ENCODE peak calls at places on chromosomes 1 and 21, in nine cellular contexts. J is fibroblast of mammary gland, I is brain microvascular endothelial cell, V is GM20000, B is pancreas, T is suprapubic skin, O is AG09319, K is adrenal gland, P is dorsolateral prefrontal cortex. G is an unnamed sample.

GRCh38 chr1:95583811-95584210 is 349.8 kb downstream of the RWDD3 start:
- DNase-seq in J (no peak), I (no peak), V (no peak), B (no peak), T (no peak), O (no peak), K (no peak), P (no peak), G (no peak)

GRCh38 chr1:207910678-207911354 is at the start of gene CD34:
- DNase-seq in J (no peak), I (no peak), V (no peak), B (no peak), T (no peak), O (no peak), K (no peak), P (no peak), G (peak; percentile 69)

GRCh38 chr1:91759076-91759475 is 126.9 kb downstream of the TGFBR3 start:
- DNase-seq in J (no peak), I (no peak), V (no peak), B (no peak), T (no peak), O (no peak), K (no peak), P (no peak), G (no peak)

GRCh38 chr21:42503711-42504110 is 7.7 kb upstream of the RSPH1 start:
- DNase-seq in J (no peak), I (no peak), V (peak; percentile 35), B (no peak), T (no peak), O (no peak), K (no peak), P (no peak), G (no peak)

GRCh38 chr1:168348146-168348709 is 67.6 kb downstream of the TBX19 start:
- DNase-seq in J (peak; percentile 24), I (no peak), V (no peak), B (no peak), T (no peak), O (no peak), K (no peak), P (no peak), G (no peak)

GRCh38 chr1:108592030-108592759 is 32.3 kb downstream of the EEIG2 start:
- DNase-seq in J (peak; percentile 33), I (no peak), V (no peak), B (no peak), T (no peak), O (no peak), K (no peak), P (no peak), G (no peak)

GRCh38 chr1:52602328-52603300 is at the start of gene GPX7:
- DNase-seq in J (peak; percentile 56), I (peak; percentile 11), V (peak; percentile 81), B (peak; percentile 45), T (no peak), O (no peak), K (peak; percentile 40), P (peak; percentile 32), G (peak; percentile 68)

GRCh38 chr1:116854294-116854693 is 55.4 kb upstream of the PTGFRN start:
- DNase-seq in J (peak; percentile 5), I (no peak), V (no peak), B (no peak), T (no peak), O (no peak), K (no peak), P (no peak), G (no peak)

GRCh38 chr1:245604979-245605378 is 450.2 kb downstream of the KIF26B start:
- DNase-seq in J (peak; percentile 72), I (no peak), V (no peak), B (no peak), T (no peak), O (no peak), K (no peak), P (no peak), G (no peak)

GRCh38 chr1:245605480-245606156 is 450.8 kb downstream of the KIF26B start:
- DNase-seq in J (peak; percentile 93), I (peak; percentile 41), V (no peak), B (no peak), T (no peak), O (peak; percentile 79), K (no peak), P (no peak), G (no peak)

GRCh38 chr1:245606157-245606725 is 451.5 kb downstream of the KIF26B start:
- DNase-seq in J (no peak), I (no peak), V (no peak), B (no peak), T (no peak), O (no peak), K (no peak), P (no peak), G (no peak)

GRCh38 chr1:245611251-245611650 is 456.5 kb downstream of the KIF26B start:
- DNase-seq in J (no peak), I (no peak), V (no peak), B (no peak), T (no peak), O (no peak), K (no peak), P (no peak), G (no peak)

GRCh38 chr1:245609354-245609753 is 454.6 kb downstream of the KIF26B start:
- DNase-seq in J (no peak), I (no peak), V (no peak), B (no peak), T (no peak), O (no peak), K (no peak), P (no peak), G (no peak)
- TF ChIP-seq CTCF in J (no peak), I (no peak), V (no peak), B (no peak), T (no peak), O (no peak), K (no peak), P (no peak), G (no peak)

GRCh38 chr1:26788836-26789611 is 1.3 kb downstream of the PIGV start:
- DNase-seq in J (peak; percentile 86), I (peak; percentile 74), V (peak; percentile 87), B (peak; percentile 86), T (peak; percentile 93), O (peak; percentile 75), K (peak; percentile 88), P (peak; percentile 69), G (peak; percentile 78)

GRCh38 chr1:26788515-26788785 is 700 bp downstream of the PIGV start:
- DNase-seq in J (no peak), I (no peak), V (no peak), B (no peak), T (no peak), O (no peak), K (no peak), P (no peak), G (no peak)

GRCh38 chr1:26787381-26787705 is 407 bp upstream of the PIGV start:
- DNase-seq in J (peak; percentile 49), I (peak; percentile 74), V (peak; percentile 86), B (no peak), T (no peak), O (no peak), K (no peak), P (no peak), G (no peak)

GRCh38 chr1:26786437-26787380 is 1.0 kb upstream of the PIGV start:
- DNase-seq in J (peak; percentile 87), I (peak; percentile 82), V (peak; percentile 78), B (peak; percentile 50), T (peak; percentile 90), O (peak; percentile 68), K (no peak), P (no peak), G (peak; percentile 32)

GRCh38 chr1:26787706-26788514 is at the start of gene PIGV:
- DNase-seq in J (peak; percentile 76), I (peak; percentile 59), V (peak; percentile 93), B (peak; percentile 85), T (peak; percentile 92), O (peak; percentile 61), K (peak; percentile 90), P (peak; percentile 83), G (peak; percentile 92)
- TF ChIP-seq CTCF in J (no peak), I (peak; percentile 35), V (no peak), B (no peak), T (no peak), O (no peak), K (peak; percentile 32), P (peak; percentile 23), G (no peak)

GRCh38 chr1:222821239-222821638 is 6.4 kb downstream of the DISP1 start:
- DNase-seq in J (peak; percentile 68), I (no peak), V (no peak), B (no peak), T (no peak), O (no peak), K (no peak), P (no peak), G (no peak)
- TF ChIP-seq CTCF in J (no peak), I (no peak), V (no peak), B (no peak), T (no peak), O (no peak), K (no peak), P (no peak), G (no peak)

GRCh38 chr1:42861014-42861399 is 14.6 kb downstream of the ZNF691 start:
- DNase-seq in J (no peak), I (no peak), V (no peak), B (no peak), T (no peak), O (no peak), K (no peak), P (no peak), G (no peak)

GRCh38 chr1:42860339-42861013 is 14.1 kb downstream of the ZNF691 start:
- DNase-seq in J (no peak), I (no peak), V (no peak), B (no peak), T (no peak), O (no peak), K (no peak), P (no peak), G (no peak)
- TF ChIP-seq CTCF in J (peak; percentile 4), I (peak; percentile 28), V (no peak), B (no peak), T (no peak), O (no peak), K (no peak), P (no peak), G (no peak)

DNA sequence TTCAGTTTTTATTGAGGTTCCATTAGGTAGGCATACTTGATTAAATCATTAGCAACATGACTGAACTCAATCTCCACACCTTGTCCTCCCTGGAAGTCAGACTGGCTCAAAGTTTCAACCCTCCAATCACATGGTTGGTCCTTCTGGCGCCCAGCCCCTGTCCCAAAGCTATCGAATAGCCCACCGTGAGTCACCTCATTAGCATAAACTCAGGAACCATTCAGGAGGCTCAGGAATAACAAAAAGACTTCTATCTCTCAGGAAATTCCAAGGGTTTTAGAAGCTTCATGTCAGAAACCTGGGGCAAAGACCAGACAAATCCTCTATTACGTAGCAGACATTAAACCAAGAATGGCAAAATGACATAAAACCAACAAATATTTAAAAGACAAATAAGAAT is 78.6 kb downstream of the RGS2 start:
- DNase-seq in J (no peak), I (no peak), V (no peak), B (no peak), T (no peak), O (no peak), K (no peak), P (no peak), G (no peak)
- TF ChIP-seq CTCF in J (no peak), I (no peak), V (no peak), B (no peak), T (no peak), O (no peak), K (no peak), P (no peak), G (no peak)